ENCODE peak calls at places on chromosome 11, in eight cellular contexts. G is T-helper 17 cell; H is T-cell; D is PC-3; T is right cardiac atrium; L is naive thymus-derived CD8-positive, alpha-beta T cell; Y is stimulated activated naive CD8-positive, alpha-beta T cell treated with anti-CD3 and anti-CD28 coated beads, Interleukin-15, Interleukin-2, amounts not matched to agents 100 U/mL and 50 U/mL, for 24 hours; U is effector memory CD8-positive, alpha-beta T cell. V is an unnamed sample.

GRCh38 chr11:6737872-6738466 is 33.8 kb downstream of the OR2AG2 start:
- ATAC-seq in L (peak), H (peak), D (peak), T (no peak), Y (peak), U (peak), G (peak), V (no peak)

GRCh38 chr11:67301951-67302516 is 1.3 kb upstream of the SSH3 start:
- ATAC-seq in G (no peak), Y (no peak), H (no peak), T (peak), D (peak), L (no peak), U (no peak), V (no peak)

GRCh38 chr11:71955898-71956456 is 27.1 kb downstream of the RNF121 start:
- ATAC-seq in T (no peak), U (no peak), D (no peak), H (no peak), Y (no peak), L (no peak), G (no peak), V (no peak)

GRCh38 chr11:126628450-126628789 is 272.9 kb downstream of the ST3GAL4 start:
- ATAC-seq in U (no peak), H (no peak), T (no peak), Y (no peak), L (no peak), D (no peak), G (no peak), V (no peak)

GRCh38 chr11:65559951-65560537 is 1.9 kb upstream of the LTBP3 start:
- ATAC-seq in D (peak), T (peak), U (no peak), L (no peak), H (no peak), Y (peak), G (no peak), V (no peak)

GRCh38 chr11:122398167-122398566 is 257.4 kb upstream of the UBASH3B start:
- ATAC-seq in G (no peak), L (no peak), T (peak), D (no peak), H (no peak), U (no peak), Y (peak), V (no peak)

GRCh38 chr11:134579709-134580634 is 167.9 kb upstream of the B3GAT1 start:
- ATAC-seq in Y (no peak), T (no peak), G (no peak), D (no peak), L (no peak), U (no peak), H (no peak), V (no peak)

GRCh38 chr11:36454991-36455611 is 55.0 kb downstream of the TRAF6 start:
- ATAC-seq in T (peak), Y (no peak), L (no peak), G (no peak), H (no peak), U (no peak), D (no peak), V (no peak)

GRCh38 chr11:47378836-47379170 is 456 bp upstream of the SPI1 start:
- ATAC-seq in U (no peak), H (no peak), Y (no peak), L (no peak), D (no peak), G (no peak), T (no peak), V (no peak)

GRCh38 chr11:67632175-67632981 is 2.6 kb upstream of the NUDT8 start:
- ATAC-seq in Y (no peak), T (no peak), H (no peak), U (no peak), G (no peak), D (no peak), L (no peak), V (no peak)

GRCh38 chr11:35897019-35897418 is 46.8 kb upstream of the LDLRAD3 start:
- ATAC-seq in H (no peak), G (no peak), L (no peak), Y (no peak), U (no peak), T (no peak), D (no peak), V (no peak)

GRCh38 chr11:46285173-46285572 is 7.7 kb downstream of the CREB3L1 start:
- ATAC-seq in T (no peak), U (no peak), D (no peak), G (no peak), L (no peak), H (no peak), Y (no peak), V (peak)

GRCh38 chr11:42524534-42525227 is 787.1 kb upstream of the API5 start:
- ATAC-seq in U (no peak), H (no peak), T (peak), G (no peak), Y (no peak), L (no peak), D (peak), V (no peak)

GRCh38 chr11:8676458-8676857 is 6.0 kb downstream of the TRIM66 start:
- ATAC-seq in T (no peak), H (no peak), U (no peak), G (no peak), L (no peak), Y (no peak), D (no peak), V (no peak)

GRCh38 chr11:8219257-8220021 is 44.2 kb downstream of the LMO1 start:
- ATAC-seq in D (peak), U (no peak), G (peak), T (peak), L (no peak), Y (no peak), H (no peak), V (peak)

GRCh38 chr11:78806214-78807004 is 231.7 kb upstream of the NARS2 start:
- ATAC-seq in Y (no peak), U (no peak), L (no peak), T (no peak), G (no peak), D (no peak), H (no peak), V (no peak)

GRCh38 chr11:66340596-66341501 is 4.1 kb downstream of the BRMS1 start:
- ATAC-seq in H (no peak), Y (no peak), G (no peak), L (no peak), U (no peak), T (no peak), D (no peak), V (no peak)